ENCODE peak calls at places on chromosomes 16 and 17, in five cellular contexts. One of them, this sample, is unnamed.

GRCh38 chr17:40540448-40540847 is 24.8 kb downstream of the CCR7 start:
- DNase-seq in activated CD8-positive, alpha-beta T cell treated with anti-CD3 and anti-CD28 coated beads for 36 hours: peak
- DNase-seq in transverse colon: no peak
- DNase-seq in pancreas: no peak
- DNase-seq in activated naive CD4-positive, alpha-beta T cell treated with anti-CD3 and anti-CD28 coated beads, Interleukin-2, amount 10 ng/mL, durations not matched to agents 7 days and 5 days: peak
- DNase-seq in this sample: no peak

GRCh38 chr17:9628509-9628908 is 16.8 kb upstream of the USP43 start:
- DNase-seq in pancreas: no peak
- DNase-seq in activated CD8-positive, alpha-beta T cell treated with anti-CD3 and anti-CD28 coated beads for 36 hours: no peak
- DNase-seq in activated naive CD4-positive, alpha-beta T cell treated with anti-CD3 and anti-CD28 coated beads, Interleukin-2, amount 10 ng/mL, durations not matched to agents 7 days and 5 days: no peak
- DNase-seq in transverse colon: peak
- DNase-seq in this sample: no peak

GRCh38 chr17:44981221-44981968 is 13.3 kb upstream of the C1QL1 start:
- DNase-seq in pancreas: no peak
- DNase-seq in transverse colon: no peak
- DNase-seq in activated naive CD4-positive, alpha-beta T cell treated with anti-CD3 and anti-CD28 coated beads, Interleukin-2, amount 10 ng/mL, durations not matched to agents 7 days and 5 days: no peak
- DNase-seq in activated CD8-positive, alpha-beta T cell treated with anti-CD3 and anti-CD28 coated beads for 36 hours: no peak
- DNase-seq in this sample: no peak

GRCh38 chr17:80446645-80447405 is 29.6 kb downstream of the NPTX1 start:
- DNase-seq in activated CD8-positive, alpha-beta T cell treated with anti-CD3 and anti-CD28 coated beads for 36 hours: no peak
- DNase-seq in transverse colon: no peak
- DNase-seq in activated naive CD4-positive, alpha-beta T cell treated with anti-CD3 and anti-CD28 coated beads, Interleukin-2, amount 10 ng/mL, durations not matched to agents 7 days and 5 days: no peak
- DNase-seq in pancreas: no peak
- DNase-seq in this sample: peak

GRCh38 chr17:7914771-7915610 is 1.1 kb downstream of the RNF227 start:
- DNase-seq in activated CD8-positive, alpha-beta T cell treated with anti-CD3 and anti-CD28 coated beads for 36 hours: no peak
- DNase-seq in transverse colon: peak
- DNase-seq in pancreas: no peak
- DNase-seq in activated naive CD4-positive, alpha-beta T cell treated with anti-CD3 and anti-CD28 coated beads, Interleukin-2, amount 10 ng/mL, durations not matched to agents 7 days and 5 days: no peak
- DNase-seq in this sample: peak

GRCh38 chr16:6926762-6927161 is 405.9 kb upstream of the RBFOX1 start:
- DNase-seq in pancreas: no peak
- DNase-seq in transverse colon: no peak
- DNase-seq in activated CD8-positive, alpha-beta T cell treated with anti-CD3 and anti-CD28 coated beads for 36 hours: no peak
- DNase-seq in activated naive CD4-positive, alpha-beta T cell treated with anti-CD3 and anti-CD28 coated beads, Interleukin-2, amount 10 ng/mL, durations not matched to agents 7 days and 5 days: no peak
- DNase-seq in this sample: no peak

GRCh38 chr17:6454495-6455320 is 10.5 kb downstream of the PIMREG start:
- DNase-seq in activated naive CD4-positive, alpha-beta T cell treated with anti-CD3 and anti-CD28 coated beads, Interleukin-2, amount 10 ng/mL, durations not matched to agents 7 days and 5 days: no peak
- DNase-seq in pancreas: peak
- DNase-seq in activated CD8-positive, alpha-beta T cell treated with anti-CD3 and anti-CD28 coated beads for 36 hours: no peak
- DNase-seq in transverse colon: no peak
- DNase-seq in this sample: no peak

GRCh38 chr17:15441315-15441714 is 26.1 kb downstream of the CDRT4 start:
- DNase-seq in pancreas: no peak
- DNase-seq in activated CD8-positive, alpha-beta T cell treated with anti-CD3 and anti-CD28 coated beads for 36 hours: no peak
- DNase-seq in activated naive CD4-positive, alpha-beta T cell treated with anti-CD3 and anti-CD28 coated beads, Interleukin-2, amount 10 ng/mL, durations not matched to agents 7 days and 5 days: no peak
- DNase-seq in transverse colon: no peak
- DNase-seq in this sample: no peak

GRCh38 chr17:1998426-1998784 is 26.7 kb downstream of the RTN4RL1 start:
- DNase-seq in activated CD8-positive, alpha-beta T cell treated with anti-CD3 and anti-CD28 coated beads for 36 hours: no peak
- DNase-seq in activated naive CD4-positive, alpha-beta T cell treated with anti-CD3 and anti-CD28 coated beads, Interleukin-2, amount 10 ng/mL, durations not matched to agents 7 days and 5 days: peak
- DNase-seq in transverse colon: peak
- DNase-seq in pancreas: peak
- DNase-seq in this sample: no peak

GRCh38 chr17:68820825-68821481 is 134.2 kb downstream of the ABCA8 start:
- DNase-seq in transverse colon: no peak
- DNase-seq in pancreas: no peak
- DNase-seq in activated CD8-positive, alpha-beta T cell treated with anti-CD3 and anti-CD28 coated beads for 36 hours: no peak
- DNase-seq in activated naive CD4-positive, alpha-beta T cell treated with anti-CD3 and anti-CD28 coated beads, Interleukin-2, amount 10 ng/mL, durations not matched to agents 7 days and 5 days: no peak
- DNase-seq in this sample: no peak

GRCh38 chr16:50550035-50550434 is 1.8 kb downstream of the NKD1 start:
- DNase-seq in activated CD8-positive, alpha-beta T cell treated with anti-CD3 and anti-CD28 coated beads for 36 hours: peak
- DNase-seq in pancreas: no peak
- DNase-seq in transverse colon: no peak
- DNase-seq in activated naive CD4-positive, alpha-beta T cell treated with anti-CD3 and anti-CD28 coated beads, Interleukin-2, amount 10 ng/mL, durations not matched to agents 7 days and 5 days: no peak
- DNase-seq in this sample: no peak

GRCh38 chr16:66130296-66130910 is 236.1 kb upstream of the CDH5 start:
- DNase-seq in transverse colon: no peak
- DNase-seq in pancreas: no peak
- DNase-seq in activated naive CD4-positive, alpha-beta T cell treated with anti-CD3 and anti-CD28 coated beads, Interleukin-2, amount 10 ng/mL, durations not matched to agents 7 days and 5 days: no peak
- DNase-seq in activated CD8-positive, alpha-beta T cell treated with anti-CD3 and anti-CD28 coated beads for 36 hours: no peak
- DNase-seq in this sample: no peak

GRCh38 chr16:71360378-71360777 is 1.9 kb downstream of the CALB2 start:
- DNase-seq in transverse colon: no peak
- DNase-seq in activated naive CD4-positive, alpha-beta T cell treated with anti-CD3 and anti-CD28 coated beads, Interleukin-2, amount 10 ng/mL, durations not matched to agents 7 days and 5 days: no peak
- DNase-seq in pancreas: no peak
- DNase-seq in activated CD8-positive, alpha-beta T cell treated with anti-CD3 and anti-CD28 coated beads for 36 hours: no peak
- DNase-seq in this sample: no peak

GRCh38 chr17:64441772-64442549 is 7.0 kb upstream of the MILR1 start:
- DNase-seq in activated CD8-positive, alpha-beta T cell treated with anti-CD3 and anti-CD28 coated beads for 36 hours: peak
- DNase-seq in transverse colon: peak
- DNase-seq in pancreas: no peak
- DNase-seq in activated naive CD4-positive, alpha-beta T cell treated with anti-CD3 and anti-CD28 coated beads, Interleukin-2, amount 10 ng/mL, durations not matched to agents 7 days and 5 days: peak
- DNase-seq in this sample: no peak

GRCh38 chr16:3377917-3378316 is 22.2 kb downstream of the OR2C1 start:
- DNase-seq in activated naive CD4-positive, alpha-beta T cell treated with anti-CD3 and anti-CD28 coated beads, Interleukin-2, amount 10 ng/mL, durations not matched to agents 7 days and 5 days: no peak
- DNase-seq in activated CD8-positive, alpha-beta T cell treated with anti-CD3 and anti-CD28 coated beads for 36 hours: no peak
- DNase-seq in transverse colon: no peak
- DNase-seq in pancreas: no peak
- DNase-seq in this sample: no peak

GRCh38 chr17:41957058-41957868 is 9.3 kb upstream of the CNP start:
- DNase-seq in transverse colon: no peak
- DNase-seq in activated naive CD4-positive, alpha-beta T cell treated with anti-CD3 and anti-CD28 coated beads, Interleukin-2, amount 10 ng/mL, durations not matched to agents 7 days and 5 days: no peak
- DNase-seq in activated CD8-positive, alpha-beta T cell treated with anti-CD3 and anti-CD28 coated beads for 36 hours: no peak
- DNase-seq in pancreas: no peak
- DNase-seq in this sample: no peak

GRCh38 chr17:58281511-58282011 is 826 bp upstream of the MPO start:
- DNase-seq in transverse colon: no peak
- DNase-seq in pancreas: no peak
- DNase-seq in activated CD8-positive, alpha-beta T cell treated with anti-CD3 and anti-CD28 coated beads for 36 hours: no peak
- DNase-seq in activated naive CD4-positive, alpha-beta T cell treated with anti-CD3 and anti-CD28 coated beads, Interleukin-2, amount 10 ng/mL, durations not matched to agents 7 days and 5 days: no peak
- DNase-seq in this sample: no peak

GRCh38 chr17:66518677-66519076 is 216.3 kb downstream of the PRKCA start:
- DNase-seq in activated CD8-positive, alpha-beta T cell treated with anti-CD3 and anti-CD28 coated beads for 36 hours: no peak
- DNase-seq in pancreas: no peak
- DNase-seq in activated naive CD4-positive, alpha-beta T cell treated with anti-CD3 and anti-CD28 coated beads, Interleukin-2, amount 10 ng/mL, durations not matched to agents 7 days and 5 days: no peak
- DNase-seq in transverse colon: no peak
- DNase-seq in this sample: no peak

GRCh38 chr17:42683407-42684031 is 1.2 kb downstream of the CNTNAP1 start:
- DNase-seq in pancreas: no peak
- DNase-seq in activated naive CD4-positive, alpha-beta T cell treated with anti-CD3 and anti-CD28 coated beads, Interleukin-2, amount 10 ng/mL, durations not matched to agents 7 days and 5 days: peak
- DNase-seq in transverse colon: peak
- DNase-seq in activated CD8-positive, alpha-beta T cell treated with anti-CD3 and anti-CD28 coated beads for 36 hours: peak
- DNase-seq in this sample: no peak

GRCh38 chr17:42458497-42459255 is at the start of gene ATP6V0A1:
- DNase-seq in transverse colon: peak
- DNase-seq in pancreas: peak
- DNase-seq in activated CD8-positive, alpha-beta T cell treated with anti-CD3 and anti-CD28 coated beads for 36 hours: peak
- DNase-seq in activated naive CD4-positive, alpha-beta T cell treated with anti-CD3 and anti-CD28 coated beads, Interleukin-2, amount 10 ng/mL, durations not matched to agents 7 days and 5 days: peak
- DNase-seq in this sample: peak

GRCh38 chr17:36544049-36544319 is 735 bp upstream of the GGNBP2 start:
- DNase-seq in activated naive CD4-positive, alpha-beta T cell treated with anti-CD3 and anti-CD28 coated beads, Interleukin-2, amount 10 ng/mL, durations not matched to agents 7 days and 5 days: peak
- DNase-seq in activated CD8-positive, alpha-beta T cell treated with anti-CD3 and anti-CD28 coated beads for 36 hours: peak
- DNase-seq in pancreas: peak
- DNase-seq in transverse colon: no peak
- DNase-seq in this sample: peak

GRCh38 chr17:859461-860195 is 77.5 kb downstream of the MRM3 start:
- DNase-seq in activated CD8-positive, alpha-beta T cell treated with anti-CD3 and anti-CD28 coated beads for 36 hours: no peak
- DNase-seq in activated naive CD4-positive, alpha-beta T cell treated with anti-CD3 and anti-CD28 coated beads, Interleukin-2, amount 10 ng/mL, durations not matched to agents 7 days and 5 days: no peak
- DNase-seq in pancreas: no peak
- DNase-seq in transverse colon: no peak
- DNase-seq in this sample: no peak

GRCh38 chr17:15273141-15273793 is 8.1 kb upstream of the PMP22 start:
- DNase-seq in activated CD8-positive, alpha-beta T cell treated with anti-CD3 and anti-CD28 coated beads for 36 hours: no peak
- DNase-seq in transverse colon: no peak
- DNase-seq in activated naive CD4-positive, alpha-beta T cell treated with anti-CD3 and anti-CD28 coated beads, Interleukin-2, amount 10 ng/mL, durations not matched to agents 7 days and 5 days: no peak
- DNase-seq in pancreas: no peak
- DNase-seq in this sample: no peak

GRCh38 chr16:25192096-25192495 is 24.7 kb upstream of the AQP8 start:
- DNase-seq in activated CD8-positive, alpha-beta T cell treated with anti-CD3 and anti-CD28 coated beads for 36 hours: no peak
- DNase-seq in activated naive CD4-positive, alpha-beta T cell treated with anti-CD3 and anti-CD28 coated beads, Interleukin-2, amount 10 ng/mL, durations not matched to agents 7 days and 5 days: no peak
- DNase-seq in pancreas: no peak
- DNase-seq in transverse colon: no peak
- DNase-seq in this sample: no peak

GRCh38 chr17:78735832-78736525 is 46.1 kb downstream of the CYTH1 start:
- DNase-seq in activated naive CD4-positive, alpha-beta T cell treated with anti-CD3 and anti-CD28 coated beads, Interleukin-2, amount 10 ng/mL, durations not matched to agents 7 days and 5 days: peak
- DNase-seq in activated CD8-positive, alpha-beta T cell treated with anti-CD3 and anti-CD28 coated beads for 36 hours: no peak
- DNase-seq in pancreas: no peak
- DNase-seq in transverse colon: peak
- DNase-seq in this sample: no peak

GRCh38 chr16:57045694-57046381 is 46.5 kb upstream of the CPNE2 start:
- DNase-seq in activated naive CD4-positive, alpha-beta T cell treated with anti-CD3 and anti-CD28 coated beads, Interleukin-2, amount 10 ng/mL, durations not matched to agents 7 days and 5 days: no peak
- DNase-seq in transverse colon: peak
- DNase-seq in pancreas: peak
- DNase-seq in activated CD8-positive, alpha-beta T cell treated with anti-CD3 and anti-CD28 coated beads for 36 hours: peak
- DNase-seq in this sample: peak

GRCh38 chr16:85757341-85757822 is 6.5 kb upstream of the C16orf74 start:
- DNase-seq in transverse colon: no peak
- DNase-seq in activated CD8-positive, alpha-beta T cell treated with anti-CD3 and anti-CD28 coated beads for 36 hours: peak
- DNase-seq in activated naive CD4-positive, alpha-beta T cell treated with anti-CD3 and anti-CD28 coated beads, Interleukin-2, amount 10 ng/mL, durations not matched to agents 7 days and 5 days: no peak
- DNase-seq in pancreas: no peak
- DNase-seq in this sample: no peak

GRCh38 chr17:30541802-30542201 is 64.6 kb downstream of the GOSR1 start:
- DNase-seq in activated CD8-positive, alpha-beta T cell treated with anti-CD3 and anti-CD28 coated beads for 36 hours: no peak
- DNase-seq in transverse colon: no peak
- DNase-seq in pancreas: no peak
- DNase-seq in activated naive CD4-positive, alpha-beta T cell treated with anti-CD3 and anti-CD28 coated beads, Interleukin-2, amount 10 ng/mL, durations not matched to agents 7 days and 5 days: no peak
- DNase-seq in this sample: no peak

GRCh38 chr16:57791903-57792461 is 10.3 kb downstream of the KIFC3 start:
- DNase-seq in activated naive CD4-positive, alpha-beta T cell treated with anti-CD3 and anti-CD28 coated beads, Interleukin-2, amount 10 ng/mL, durations not matched to agents 7 days and 5 days: no peak
- DNase-seq in pancreas: no peak
- DNase-seq in transverse colon: no peak
- DNase-seq in activated CD8-positive, alpha-beta T cell treated with anti-CD3 and anti-CD28 coated beads for 36 hours: no peak
- DNase-seq in this sample: no peak

GRCh38 chr16:31875112-31875803 is 1.7 kb downstream of the ZNF267 start:
- DNase-seq in activated naive CD4-positive, alpha-beta T cell treated with anti-CD3 and anti-CD28 coated beads, Interleukin-2, amount 10 ng/mL, durations not matched to agents 7 days and 5 days: no peak
- DNase-seq in transverse colon: no peak
- DNase-seq in pancreas: no peak
- DNase-seq in activated CD8-positive, alpha-beta T cell treated with anti-CD3 and anti-CD28 coated beads for 36 hours: no peak
- DNase-seq in this sample: no peak

GRCh38 chr17:27633312-27634025 is 2.5 kb downstream of the LGALS9 start:
- DNase-seq in transverse colon: peak
- DNase-seq in activated naive CD4-positive, alpha-beta T cell treated with anti-CD3 and anti-CD28 coated beads, Interleukin-2, amount 10 ng/mL, durations not matched to agents 7 days and 5 days: no peak
- DNase-seq in activated CD8-positive, alpha-beta T cell treated with anti-CD3 and anti-CD28 coated beads for 36 hours: no peak
- DNase-seq in pancreas: no peak
- DNase-seq in this sample: no peak

GRCh38 chr17:50806141-50806643 is 29.2 kb upstream of the WFIKKN2 start:
- DNase-seq in activated naive CD4-positive, alpha-beta T cell treated with anti-CD3 and anti-CD28 coated beads, Interleukin-2, amount 10 ng/mL, durations not matched to agents 7 days and 5 days: no peak
- DNase-seq in pancreas: peak
- DNase-seq in activated CD8-positive, alpha-beta T cell treated with anti-CD3 and anti-CD28 coated beads for 36 hours: peak
- DNase-seq in transverse colon: no peak
- DNase-seq in this sample: no peak

GRCh38 chr16:12961621-12962020 is 60.2 kb downstream of the SHISA9 start:
- DNase-seq in activated naive CD4-positive, alpha-beta T cell treated with anti-CD3 and anti-CD28 coated beads, Interleukin-2, amount 10 ng/mL, durations not matched to agents 7 days and 5 days: no peak
- DNase-seq in pancreas: no peak
- DNase-seq in activated CD8-positive, alpha-beta T cell treated with anti-CD3 and anti-CD28 coated beads for 36 hours: no peak
- DNase-seq in transverse colon: no peak
- DNase-seq in this sample: no peak

GRCh38 chr17:48198950-48199541 is 91.5 kb downstream of the SNX11 start:
- DNase-seq in pancreas: no peak
- DNase-seq in activated CD8-positive, alpha-beta T cell treated with anti-CD3 and anti-CD28 coated beads for 36 hours: no peak
- DNase-seq in activated naive CD4-positive, alpha-beta T cell treated with anti-CD3 and anti-CD28 coated beads, Interleukin-2, amount 10 ng/mL, durations not matched to agents 7 days and 5 days: no peak
- DNase-seq in transverse colon: peak
- DNase-seq in this sample: no peak

GRCh38 chr17:63139356-63139755 is 173.3 kb downstream of the TANC2 start:
- DNase-seq in pancreas: no peak
- DNase-seq in transverse colon: no peak
- DNase-seq in activated CD8-positive, alpha-beta T cell treated with anti-CD3 and anti-CD28 coated beads for 36 hours: no peak
- DNase-seq in activated naive CD4-positive, alpha-beta T cell treated with anti-CD3 and anti-CD28 coated beads, Interleukin-2, amount 10 ng/mL, durations not matched to agents 7 days and 5 days: no peak
- DNase-seq in this sample: no peak

GRCh38 chr16:22123146-22123545 is 30.8 kb downstream of the VWA3A start:
- DNase-seq in pancreas: no peak
- DNase-seq in activated naive CD4-positive, alpha-beta T cell treated with anti-CD3 and anti-CD28 coated beads, Interleukin-2, amount 10 ng/mL, durations not matched to agents 7 days and 5 days: no peak
- DNase-seq in transverse colon: no peak
- DNase-seq in activated CD8-positive, alpha-beta T cell treated with anti-CD3 and anti-CD28 coated beads for 36 hours: no peak
- DNase-seq in this sample: no peak

GRCh38 chr16:17512636-17513220 is 42.0 kb upstream of the XYLT1 start:
- DNase-seq in pancreas: no peak
- DNase-seq in activated CD8-positive, alpha-beta T cell treated with anti-CD3 and anti-CD28 coated beads for 36 hours: no peak
- DNase-seq in activated naive CD4-positive, alpha-beta T cell treated with anti-CD3 and anti-CD28 coated beads, Interleukin-2, amount 10 ng/mL, durations not matched to agents 7 days and 5 days: no peak
- DNase-seq in transverse colon: no peak
- DNase-seq in this sample: no peak

GRCh38 chr16:24504467-24505345 is 34.7 kb upstream of the RBBP6 start:
- DNase-seq in transverse colon: peak
- DNase-seq in activated naive CD4-positive, alpha-beta T cell treated with anti-CD3 and anti-CD28 coated beads, Interleukin-2, amount 10 ng/mL, durations not matched to agents 7 days and 5 days: peak
- DNase-seq in pancreas: no peak
- DNase-seq in activated CD8-positive, alpha-beta T cell treated with anti-CD3 and anti-CD28 coated beads for 36 hours: peak
- DNase-seq in this sample: no peak